ENCODE peak calls at places on chromosome 7, in five cellular contexts. E is K562, Q is GM12892, J is suprapubic skin, H is right lobe of liver. P is an unnamed sample.

GRCh38 chr7:139177696-139178095 is 53.3 kb upstream of the UBN2 start:
- DNase-seq in Q (no peak), J (no peak), E (no peak), H (no peak), P (no peak)

GRCh38 chr7:142542938-142543337 is 206.3 kb upstream of the PRSS1 start:
- DNase-seq in Q (no peak), J (no peak), E (no peak), H (no peak), P (no peak)

GRCh38 chr7:106895246-106895864 is 30.3 kb downstream of the PIK3CG start:
- DNase-seq in Q (no peak), E (no peak), J (no peak), H (no peak), P (no peak)

GRCh38 chr7:74289660-74290589 is 718 bp downstream of the CLIP2 start:
- DNase-seq in Q (no peak), J (peak; percentile 76), H (peak; percentile 39), E (no peak), P (peak; percentile 71)

GRCh38 chr7:14275346-14275745 is 285.9 kb upstream of the ETV1 start:
- DNase-seq in E (no peak), Q (no peak), J (no peak), H (no peak), P (no peak)

GRCh38 chr7:106021211-106022067 is 58.4 kb downstream of the CDHR3 start:
- DNase-seq in E (no peak), H (no peak), J (no peak), Q (no peak), P (peak; percentile 24)

GRCh38 chr7:55111007-55111406 is 92.2 kb downstream of the EGFR start:
- DNase-seq in J (no peak), Q (no peak), H (no peak), E (no peak), P (no peak)

GRCh38 chr7:69489533-69489932 is 108.7 kb upstream of the AUTS2 start:
- DNase-seq in Q (no peak), H (no peak), J (no peak), E (no peak), P (no peak)

GRCh38 chr7:56092789-56093531 is at the start of gene PHKG1:
- DNase-seq in Q (no peak), J (peak; percentile 86), H (peak; percentile 86), E (peak; percentile 61), P (peak; percentile 95)

GRCh38 chr7:30321992-30322637 is 37.7 kb downstream of the ZNRF2 start:
- DNase-seq in Q (peak; percentile 18), E (peak; percentile 32), H (no peak), J (no peak), P (no peak)
- TF ChIP-seq POLR2A in Q (peak; percentile 51), E (no peak), H (no peak), J (no peak), P (no peak)

GRCh38 chr7:155309021-155309338 is 11.3 kb downstream of the INSIG1 start:
- DNase-seq in E (no peak), J (no peak), Q (no peak), H (no peak), P (no peak)
- TF ChIP-seq POLR2A in E (peak; percentile 71), J (no peak), Q (no peak), H (peak; percentile 9), P (no peak)

DNA sequence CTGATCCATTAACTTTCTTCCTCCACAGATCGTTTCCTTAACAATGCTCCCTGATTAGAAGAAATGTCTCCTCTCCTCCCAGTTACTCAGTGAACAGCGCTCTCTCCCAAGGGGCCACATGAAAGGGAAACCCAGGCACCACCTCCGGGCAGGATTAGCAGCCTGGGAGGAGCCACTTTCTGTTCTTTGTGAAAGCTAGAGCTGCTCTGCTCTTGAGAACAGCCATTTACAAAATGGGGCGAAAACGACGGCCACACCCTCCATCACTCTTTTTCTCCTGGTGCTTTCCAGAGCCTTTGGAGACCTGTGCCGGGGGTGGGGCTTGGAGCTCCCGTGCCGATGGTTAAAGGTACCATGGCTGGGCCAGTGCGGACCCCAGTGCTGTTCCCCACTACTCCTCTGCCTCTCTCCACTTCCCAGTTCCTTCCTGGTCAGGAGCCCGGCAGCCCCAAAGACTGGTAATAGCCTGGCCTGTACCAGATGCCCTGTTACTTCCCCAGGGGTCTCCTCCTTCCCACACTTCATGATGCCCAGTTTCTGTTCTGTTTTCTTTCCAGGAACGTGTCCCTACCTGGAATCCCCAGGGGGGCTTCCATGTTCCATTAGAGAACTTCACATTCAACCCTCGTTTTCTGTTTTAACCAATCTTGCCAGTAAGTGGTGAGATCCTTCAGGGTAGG is 402.9 kb upstream of the GALNT17 start:
- DNase-seq in H (no peak), J (no peak), Q (no peak), E (no peak), P (no peak)
- TF ChIP-seq POLR2A in H (no peak), J (no peak), Q (no peak), E (no peak), P (no peak)

GRCh38 chr7:87474533-87475358 is 734 bp downstream of the ABCB4 start:
- DNase-seq in H (no peak), E (no peak), Q (peak; percentile 14), J (no peak), P (no peak)

GRCh38 chr7:87473192-87473591 is 2.3 kb downstream of the ABCB4 start:
- DNase-seq in E (no peak), H (no peak), Q (no peak), J (no peak), P (no peak)

GRCh38 chr7:87476179-87476557 is 688 bp upstream of the ABCB4 start:
- DNase-seq in E (no peak), J (no peak), Q (no peak), H (no peak), P (no peak)

GRCh38 chr7:87474046-87474445 is 1.4 kb downstream of the ABCB4 start:
- DNase-seq in J (no peak), E (no peak), H (no peak), Q (no peak), P (no peak)

GRCh38 chr7:87475359-87476178 is at the start of gene ABCB4:
- DNase-seq in J (peak; percentile 58), H (peak; percentile 71), E (no peak), Q (peak; percentile 25), P (no peak)
- TF ChIP-seq POLR2A in J (no peak), H (peak; percentile 91), E (no peak), Q (peak; percentile 18), P (no peak)

DNA sequence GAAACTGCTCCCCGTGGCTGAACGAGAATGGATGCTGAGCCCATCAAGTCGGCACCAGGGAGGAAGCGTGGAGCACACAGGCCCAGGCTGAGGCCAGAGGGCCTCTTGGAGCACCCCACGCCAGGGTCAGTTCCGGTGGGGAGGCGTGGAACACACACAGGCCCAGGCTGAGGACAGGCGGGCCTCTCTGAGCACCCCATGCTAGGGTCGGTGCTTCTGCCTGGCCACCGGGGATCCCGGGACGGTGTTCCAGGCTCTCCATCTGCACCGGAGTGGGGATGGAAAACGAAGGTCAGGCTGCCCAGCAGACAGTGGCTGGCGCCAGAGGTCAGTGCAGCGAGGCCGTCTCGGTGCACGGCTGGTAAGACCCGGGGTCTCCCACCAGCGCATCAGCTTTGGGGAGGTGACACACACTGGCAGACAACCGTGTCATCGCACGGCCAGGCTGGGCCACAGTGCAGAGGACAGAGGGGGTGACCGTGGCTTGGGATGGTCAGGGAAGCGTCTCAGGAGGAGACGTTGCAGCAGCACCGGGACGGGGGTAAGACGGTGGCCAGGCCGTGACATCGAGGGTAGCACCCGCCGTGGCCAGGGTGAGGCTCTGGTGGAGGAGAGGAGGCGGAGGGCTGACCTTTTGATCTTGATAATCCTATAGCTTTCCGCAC is 203.9 kb downstream of the ELFN1 start:
- DNase-seq in E (no peak), J (no peak), Q (no peak), H (no peak), P (no peak)
- TF ChIP-seq POLR2A in E (no peak), J (no peak), Q (no peak), H (no peak), P (no peak)

GRCh38 chr7:40721344-40721949 is 586.6 kb downstream of the SUGCT start:
- DNase-seq in H (no peak), J (no peak), E (no peak), Q (no peak), P (no peak)

GRCh38 chr7:40726559-40726958 is 591.8 kb downstream of the SUGCT start:
- DNase-seq in J (no peak), H (no peak), Q (no peak), E (no peak), P (no peak)

GRCh38 chr7:40720401-40720800 is 585.6 kb downstream of the SUGCT start:
- DNase-seq in E (no peak), Q (no peak), J (no peak), H (no peak), P (no peak)

DNA sequence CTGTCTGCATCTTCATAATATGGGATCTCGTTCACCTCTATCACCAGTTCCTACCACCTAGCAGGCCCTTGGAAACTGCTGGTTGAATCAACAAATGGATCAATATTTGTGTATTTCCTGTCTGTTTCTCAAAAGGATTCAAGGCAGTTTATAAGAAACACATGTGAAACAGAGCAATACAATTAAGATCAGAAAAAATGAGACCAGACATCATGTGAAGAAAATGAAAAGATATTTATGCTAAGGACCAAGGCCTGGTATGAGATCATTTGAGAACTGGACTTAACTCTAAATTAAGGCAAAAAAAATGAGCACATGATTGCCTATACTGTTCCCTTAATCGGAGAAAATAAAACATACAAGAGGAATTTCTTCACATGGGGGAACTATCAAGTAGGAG is 589.0 kb downstream of the SUGCT start:
- DNase-seq in H (no peak), Q (no peak), J (no peak), E (no peak), P (no peak)
- TF ChIP-seq POLR2A in H (no peak), Q (no peak), J (no peak), E (no peak), P (no peak)

GRCh38 chr7:159027803-159028455 is 116.7 kb downstream of the VIPR2 start:
- DNase-seq in E (no peak), H (no peak), Q (no peak), J (peak; percentile 51), P (no peak)
- TF ChIP-seq POLR2A in E (no peak), H (no peak), Q (no peak), J (no peak), P (no peak)

GRCh38 chr7:150515248-150515647 is 576 bp downstream of the GIMAP7 start:
- DNase-seq in Q (no peak), H (no peak), E (no peak), J (no peak), P (no peak)

GRCh38 chr7:150516956-150517355 is 2.3 kb downstream of the GIMAP7 start:
- DNase-seq in Q (no peak), E (no peak), H (no peak), J (no peak), P (no peak)

GRCh38 chr7:150513758-150514157 is 914 bp upstream of the GIMAP7 start:
- DNase-seq in E (no peak), Q (no peak), J (no peak), H (no peak), P (no peak)

GRCh38 chr7:150514748-150515222 is at the start of gene GIMAP7:
- DNase-seq in H (no peak), J (no peak), Q (no peak), E (no peak), P (no peak)

DNA sequence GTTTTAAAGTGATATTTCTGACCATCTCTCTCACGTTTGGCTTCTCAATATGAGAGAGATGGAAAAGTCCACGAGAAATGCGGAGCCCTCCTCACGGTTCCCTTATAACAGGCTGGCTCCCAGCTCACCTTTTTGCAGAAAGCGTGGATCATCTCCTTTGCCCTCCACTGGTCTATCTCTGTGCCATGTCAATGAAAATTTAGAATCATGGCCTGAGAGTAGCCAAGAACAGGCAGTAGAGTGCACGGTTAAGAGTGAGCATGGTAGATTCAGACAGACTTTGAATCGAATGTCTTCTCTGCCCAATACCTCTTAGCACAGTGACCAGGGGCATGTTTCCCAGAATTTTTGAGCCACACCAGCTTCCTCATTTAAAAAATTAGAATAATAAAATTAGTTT is 1.1 kb downstream of the GIMAP7 start:
- DNase-seq in H (no peak), J (no peak), Q (no peak), E (no peak), P (no peak)
- TF ChIP-seq POLR2A in H (no peak), J (no peak), Q (no peak), E (no peak), P (no peak)

P was measured in H54.